ENCODE peak calls at places on chromosome 5, in six cellular contexts. L is uterus, W is RWPE1, U is adrenal gland, K is lower leg skin, J is type B pancreatic cell. M is an unnamed sample.

GRCh38 chr5:127812570-127812969 is 109.4 kb downstream of the CCDC192 start:
- DNase-seq in L (no peak), W (no peak), U (no peak), K (no peak), J (no peak), M (no peak)

GRCh38 chr5:111299067-111299481 is 74.9 kb downstream of the CAMK4 start:
- DNase-seq in L (no peak), W (no peak), U (no peak), K (no peak), J (no peak), M (no peak)

GRCh38 chr5:62386824-62387223 is 16.9 kb downstream of the DIMT1 start:
- DNase-seq in L (no peak), W (no peak), U (no peak), K (no peak), J (no peak), M (no peak)

GRCh38 chr5:133890776-133891280 is 77.6 kb downstream of the C5orf15 start:
- DNase-seq in L (no peak), W (no peak), U (no peak), K (no peak), J (no peak), M (no peak)

GRCh38 chr5:127072861-127073846 is at the start of gene C5orf63:
- DNase-seq in L (peak), W (peak), U (peak), K (no peak), J (peak), M (no peak)

GRCh38 chr5:142283304-142283703 is 41.5 kb downstream of the SPRY4 start:
- DNase-seq in L (no peak), W (peak), U (no peak), K (no peak), J (no peak), M (no peak)

GRCh38 chr5:149056611-149057165 is 6.2 kb downstream of the SH3TC2 start:
- DNase-seq in L (no peak), W (no peak), U (no peak), K (no peak), J (no peak), M (no peak)

GRCh38 chr5:113166710-113167366 is 190.2 kb downstream of the DCP2 start:
- DNase-seq in L (no peak), W (peak), U (no peak), K (peak), J (no peak), M (no peak)

GRCh38 chr5:148290271-148291195 is 21.7 kb upstream of the SPINK7 start:
- DNase-seq in L (no peak), W (peak), U (no peak), K (no peak), J (no peak), M (no peak)

GRCh38 chr5:72658767-72659540 is 151.7 kb upstream of the ZNF366 start:
- DNase-seq in L (no peak), W (no peak), U (no peak), K (no peak), J (no peak), M (no peak)

GRCh38 chr5:139404484-139404840 is 573 bp upstream of the SPATA24 start:
- DNase-seq in L (no peak), W (no peak), U (no peak), K (no peak), J (no peak), M (no peak)

GRCh38 chr5:159854916-159855315 is 61.4 kb upstream of the ADRA1B start:
- DNase-seq in L (no peak), W (no peak), U (no peak), K (no peak), J (no peak), M (no peak)
- TF ChIP-seq CTCF in L (no peak), W (no peak), U (no peak), K (no peak), J (no peak), M (no peak)

DNA sequence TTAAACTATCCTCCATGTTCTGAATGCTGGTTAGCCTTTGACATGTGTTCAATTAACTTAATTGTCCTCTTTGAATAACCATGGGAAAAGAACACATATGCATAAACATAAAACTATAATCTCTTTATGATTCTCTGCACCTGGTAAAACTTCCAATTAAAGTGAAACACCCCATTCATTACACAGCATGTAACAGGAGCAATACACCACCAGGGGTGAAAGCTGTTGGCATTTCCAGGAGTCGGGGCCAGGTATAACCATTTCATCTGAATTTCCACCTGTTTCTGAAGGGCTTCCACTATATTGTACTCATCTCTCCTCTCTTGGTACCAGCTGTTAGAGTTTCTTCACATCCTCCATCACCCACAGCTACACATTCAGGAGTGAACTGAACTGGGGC is 303.8 kb downstream of the EDIL3 start:
- DNase-seq in L (no peak), W (no peak), U (no peak), K (no peak), J (no peak), M (no peak)
- TF ChIP-seq CTCF in L (no peak), W (no peak), U (no peak), K (no peak), J (peak), M (no peak)

GRCh38 chr5:45639038-45639437 is 57.1 kb downstream of the HCN1 start:
- DNase-seq in L (no peak), W (peak), U (no peak), K (no peak), J (no peak), M (no peak)
- TF ChIP-seq CTCF in L (no peak), W (peak), U (peak), K (no peak), J (peak), M (no peak)

DNA sequence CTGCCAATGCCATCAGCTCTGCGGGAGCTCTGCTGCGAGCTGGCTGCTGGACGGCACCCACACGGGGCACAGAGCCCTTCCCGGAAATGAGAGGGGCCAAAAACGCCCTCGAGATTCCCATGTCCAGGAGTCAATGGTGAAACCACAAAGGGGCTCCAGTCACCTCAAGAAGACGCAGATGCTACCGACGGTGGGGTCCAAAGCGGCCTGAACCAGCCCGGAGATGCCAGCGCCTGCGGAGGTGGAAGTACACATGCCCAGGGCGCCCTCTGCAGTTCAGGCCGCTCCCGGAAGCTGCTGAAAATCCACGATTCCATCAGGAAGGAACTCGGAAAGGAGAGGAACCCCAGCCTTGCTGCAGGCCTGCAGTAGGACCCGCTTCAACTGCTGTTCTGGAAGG is 82.4 kb upstream of the SELENOP start:
- DNase-seq in L (no peak), W (no peak), U (no peak), K (no peak), J (no peak), M (no peak)
- TF ChIP-seq CTCF in L (no peak), W (no peak), U (no peak), K (no peak), J (no peak), M (no peak)

GRCh38 chr5:115374057-115374775 is 77.8 kb upstream of the CCDC112 start:
- DNase-seq in L (no peak), W (no peak), U (no peak), K (no peak), J (no peak), M (no peak)
- TF ChIP-seq CTCF in L (no peak), W (no peak), U (no peak), K (no peak), J (no peak), M (no peak)

DNA sequence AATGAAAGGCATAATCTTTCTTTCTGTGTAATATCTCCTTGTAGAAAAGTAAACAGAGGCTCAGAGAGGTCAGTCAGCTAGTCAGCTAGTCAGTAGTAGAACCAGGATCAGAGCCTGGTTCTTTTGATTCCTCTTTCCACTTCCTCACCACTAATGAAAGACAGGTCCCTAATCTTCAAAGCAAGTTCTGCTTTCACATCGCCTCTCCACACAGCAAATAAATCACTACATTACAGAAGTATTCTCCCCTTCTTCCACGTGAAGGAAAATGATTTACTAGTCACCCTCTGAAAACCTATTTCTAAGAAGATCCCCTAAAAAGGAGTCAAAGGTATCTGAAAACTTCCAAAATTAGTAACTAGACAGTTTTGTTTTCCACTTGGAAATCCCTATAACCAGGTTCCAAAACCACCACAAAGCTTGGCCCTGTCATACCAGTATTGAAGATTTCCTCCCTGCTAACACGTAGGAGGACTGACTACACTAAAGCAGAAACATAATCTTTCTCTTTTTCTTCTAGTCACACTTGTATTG is 140.5 kb upstream of the TARS1 start:
- DNase-seq in L (no peak), W (no peak), U (no peak), K (no peak), J (no peak), M (no peak)
- TF ChIP-seq CTCF in L (no peak), W (peak), U (no peak), K (no peak), J (no peak), M (no peak)

DNA sequence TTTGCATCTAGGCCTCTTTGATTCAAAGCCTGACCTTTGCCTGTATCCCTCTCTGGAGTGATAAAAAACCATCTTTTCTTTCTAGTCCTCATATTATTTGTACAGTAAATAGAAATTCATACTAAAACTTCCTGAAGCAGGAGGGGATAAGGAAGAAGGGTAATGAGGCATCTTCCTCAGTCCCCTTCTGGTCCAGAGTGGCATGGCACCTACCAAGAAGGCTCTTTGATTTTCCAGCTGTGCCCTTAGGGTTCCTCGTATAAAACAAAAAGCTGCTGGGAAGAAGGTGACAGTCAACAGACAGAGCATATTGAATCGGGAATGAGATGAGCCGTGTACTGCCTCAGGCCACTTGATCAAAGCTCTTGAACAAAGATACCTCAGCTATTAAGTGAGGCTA is 71.9 kb upstream of the SPDL1 start:
- DNase-seq in L (no peak), W (no peak), U (no peak), K (no peak), J (no peak), M (no peak)
- TF ChIP-seq CTCF in L (no peak), W (no peak), U (no peak), K (no peak), J (peak), M (no peak)

DNA sequence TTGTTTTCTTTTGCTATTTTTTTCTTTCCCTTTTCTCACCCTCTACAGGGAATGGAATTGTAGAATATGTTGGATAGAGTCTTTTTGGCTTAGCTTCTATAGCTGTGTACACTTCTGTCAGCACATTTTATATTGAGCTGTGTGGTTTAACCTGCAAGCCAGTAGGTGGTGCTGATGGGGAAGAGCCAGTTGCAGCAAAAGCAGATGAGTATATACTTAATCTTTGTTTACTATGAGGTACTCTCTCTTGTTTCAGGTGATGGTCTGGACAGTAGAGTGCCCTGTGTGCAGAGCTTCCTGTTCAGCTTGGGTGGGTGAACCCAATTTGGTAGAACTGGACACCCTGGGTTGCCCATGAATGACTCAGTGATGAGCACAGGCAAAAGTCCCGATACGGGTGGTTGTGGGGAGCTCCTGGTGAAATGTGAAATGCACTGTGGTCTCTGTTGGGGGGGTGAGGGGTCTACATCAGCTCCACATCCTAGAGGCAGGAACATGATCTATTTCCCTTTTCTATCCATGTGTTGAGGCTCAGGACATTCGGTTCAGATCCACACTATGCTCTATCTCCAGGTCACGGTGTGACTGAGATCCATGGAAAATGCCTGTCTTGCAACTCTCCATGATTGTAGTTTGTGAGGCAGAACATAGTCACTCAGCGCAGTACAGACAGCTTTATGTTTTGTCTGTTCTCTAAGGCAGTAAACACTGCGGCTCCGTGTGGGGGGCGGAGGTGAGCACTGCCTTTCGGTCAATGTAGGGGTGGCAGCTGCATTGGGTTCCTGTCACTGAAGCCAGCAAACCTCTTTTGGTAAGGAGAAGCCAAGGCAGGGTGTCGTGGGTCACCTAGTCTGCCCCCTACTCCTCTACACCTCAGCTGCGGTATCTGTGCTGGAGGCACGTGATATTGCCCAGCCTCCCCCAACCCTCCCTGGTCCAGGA is 353.2 kb downstream of the PRR16 start:
- DNase-seq in L (no peak), W (no peak), U (no peak), K (no peak), J (no peak), M (no peak)
- TF ChIP-seq CTCF in L (no peak), W (peak), U (peak), K (no peak), J (peak), M (peak)

DNA sequence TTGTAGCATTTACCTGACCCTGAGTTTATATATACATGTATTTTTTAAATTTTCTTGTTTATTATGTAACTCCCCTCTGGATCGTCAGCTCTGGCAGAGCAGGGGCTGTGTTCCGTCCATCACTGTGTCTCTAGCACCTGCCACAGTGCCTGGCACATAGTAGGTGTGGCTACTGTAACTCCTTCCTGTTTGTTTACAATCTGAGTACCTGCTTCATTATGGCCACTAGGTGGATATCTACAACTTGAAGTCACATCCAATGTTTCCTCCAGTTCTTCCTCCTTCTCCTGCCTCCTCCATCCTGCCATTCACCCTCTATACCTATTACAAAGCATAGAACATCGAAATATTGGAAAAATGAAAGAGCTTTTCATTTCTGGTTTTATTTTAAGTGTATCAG is 14.2 kb upstream of the PPP1R2B start:
- DNase-seq in L (no peak), W (no peak), U (no peak), K (no peak), J (no peak), M (no peak)
- TF ChIP-seq CTCF in L (no peak), W (no peak), U (no peak), K (no peak), J (peak), M (no peak)

GRCh38 chr5:965604-966344 is 42.8 kb upstream of the NKD2 start:
- DNase-seq in L (no peak), W (no peak), U (no peak), K (no peak), J (no peak), M (peak)
- TF ChIP-seq CTCF in L (no peak), W (no peak), U (no peak), K (no peak), J (no peak), M (no peak)